ENCODE peak calls at places on chromosome 3, in seven cellular contexts. One of them, this sample, is unnamed.

GRCh38 chr3:58474967-58475578 is 16.8 kb upstream of the KCTD6 start:
- DNase-seq in fibroblast of lung: no peak
- DNase-seq in CD4-positive, CD25-positive, alpha-beta regulatory T cell: no peak
- DNase-seq in pancreas: no peak
- DNase-seq in cardiac muscle cell: no peak
- DNase-seq in SJSA1: no peak
- DNase-seq in H9: no peak
- DNase-seq in this sample: no peak

GRCh38 chr3:194592798-194593752 is 40.1 kb downstream of the TMEM44 start:
- DNase-seq in pancreas: no peak
- DNase-seq in CD4-positive, CD25-positive, alpha-beta regulatory T cell: no peak
- DNase-seq in cardiac muscle cell: peak; percentile 99
- DNase-seq in SJSA1: peak; percentile 79
- DNase-seq in fibroblast of lung: peak; percentile 100
- DNase-seq in H9: no peak
- DNase-seq in this sample: no peak

GRCh38 chr3:70736009-70736408 is 423.6 kb upstream of the MDFIC2 start:
- DNase-seq in H9: no peak
- DNase-seq in fibroblast of lung: peak; percentile 72
- DNase-seq in SJSA1: no peak
- DNase-seq in CD4-positive, CD25-positive, alpha-beta regulatory T cell: no peak
- DNase-seq in pancreas: no peak
- DNase-seq in cardiac muscle cell: no peak
- DNase-seq in this sample: no peak

GRCh38 chr3:16048435-16049318 is 125.8 kb upstream of the GALNT15 start:
- DNase-seq in pancreas: no peak
- DNase-seq in SJSA1: peak; percentile 70
- DNase-seq in cardiac muscle cell: peak; percentile 85
- DNase-seq in H9: peak; percentile 47
- DNase-seq in CD4-positive, CD25-positive, alpha-beta regulatory T cell: peak; percentile 15
- DNase-seq in fibroblast of lung: peak; percentile 65
- DNase-seq in this sample: peak; percentile 62

GRCh38 chr3:64008952-64009351 is 14.3 kb downstream of the PSMD6 start:
- DNase-seq in SJSA1: no peak
- DNase-seq in pancreas: no peak
- DNase-seq in H9: no peak
- DNase-seq in CD4-positive, CD25-positive, alpha-beta regulatory T cell: no peak
- DNase-seq in cardiac muscle cell: peak; percentile 41
- DNase-seq in fibroblast of lung: peak; percentile 40
- DNase-seq in this sample: no peak

GRCh38 chr3:61819861-61820260 is 258.5 kb downstream of the PTPRG start:
- DNase-seq in CD4-positive, CD25-positive, alpha-beta regulatory T cell: no peak
- DNase-seq in H9: no peak
- DNase-seq in pancreas: no peak
- DNase-seq in fibroblast of lung: peak; percentile 9
- DNase-seq in SJSA1: no peak
- DNase-seq in cardiac muscle cell: no peak
- DNase-seq in this sample: no peak

GRCh38 chr3:62718515-62719320 is 156.5 kb downstream of the CADPS start:
- DNase-seq in SJSA1: peak; percentile 1
- DNase-seq in fibroblast of lung: peak; percentile 75
- DNase-seq in cardiac muscle cell: no peak
- DNase-seq in pancreas: no peak
- DNase-seq in CD4-positive, CD25-positive, alpha-beta regulatory T cell: no peak
- DNase-seq in H9: no peak
- DNase-seq in this sample: peak; percentile 55

GRCh38 chr3:177516130-177517011 is 319.1 kb upstream of the TBL1XR1 start:
- DNase-seq in fibroblast of lung: peak; percentile 99
- DNase-seq in H9: no peak
- DNase-seq in SJSA1: peak; percentile 25
- DNase-seq in pancreas: no peak
- DNase-seq in cardiac muscle cell: peak; percentile 99
- DNase-seq in CD4-positive, CD25-positive, alpha-beta regulatory T cell: no peak
- DNase-seq in this sample: no peak

GRCh38 chr3:130907500-130907899 is 13.6 kb downstream of the ATP2C1 start:
- DNase-seq in pancreas: no peak
- DNase-seq in cardiac muscle cell: no peak
- DNase-seq in SJSA1: no peak
- DNase-seq in fibroblast of lung: no peak
- DNase-seq in H9: no peak
- DNase-seq in CD4-positive, CD25-positive, alpha-beta regulatory T cell: no peak
- DNase-seq in this sample: no peak
- H3K27ac ChIP-seq in pancreas: no peak overlapping the region
- H3K27ac ChIP-seq in cardiac muscle cell: no peak overlapping the region
- H3K27ac ChIP-seq in SJSA1: no peak overlapping the region
- H3K27ac ChIP-seq in fibroblast of lung: no peak overlapping the region
- H3K27ac ChIP-seq in H9: no peak overlapping the region
- H3K27ac ChIP-seq in CD4-positive, CD25-positive, alpha-beta regulatory T cell: peak overlapping the region; percentile 64
- H3K27ac ChIP-seq in this sample: no peak overlapping the region

DNA sequence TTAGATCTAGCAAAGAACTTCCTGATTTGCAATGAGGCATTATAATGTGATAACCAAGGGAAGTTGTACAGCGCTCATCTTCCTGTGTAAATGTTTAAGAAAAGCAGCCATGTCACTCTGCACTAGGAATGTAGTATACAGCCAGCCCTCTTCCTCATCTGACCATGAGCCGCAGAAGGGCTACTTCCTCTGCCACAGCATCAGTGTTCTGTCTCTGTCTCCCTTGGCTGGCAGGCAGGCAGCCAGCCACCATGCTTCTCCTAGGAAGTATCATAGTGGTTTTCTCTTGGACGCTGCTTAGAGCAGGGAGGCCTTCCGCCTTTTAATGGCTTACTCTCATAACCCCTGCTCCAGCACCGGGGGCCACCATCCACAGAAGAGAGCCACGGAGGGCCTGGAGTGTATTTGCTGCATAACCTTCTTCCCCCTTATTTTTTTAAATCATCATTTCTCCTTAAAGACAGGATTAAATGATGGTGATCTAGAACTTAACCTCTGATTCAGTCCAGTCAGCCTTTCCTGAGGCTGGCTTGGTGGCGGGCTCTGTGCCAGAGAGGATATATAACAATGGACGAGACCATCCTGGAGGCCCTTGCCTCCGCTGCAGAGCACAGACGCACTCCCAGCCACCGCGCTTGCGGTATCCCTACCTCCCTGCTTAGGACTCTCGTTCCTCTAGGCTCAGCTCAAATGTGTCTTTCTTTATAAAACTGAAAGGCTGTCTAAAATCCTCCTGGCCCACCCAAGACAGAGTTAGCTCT is 57.3 kb upstream of the PLXNA1 start:
- DNase-seq in pancreas: no peak
- DNase-seq in SJSA1: peak; percentile 42
- DNase-seq in H9: no peak
- DNase-seq in fibroblast of lung: peak; percentile 53
- DNase-seq in CD4-positive, CD25-positive, alpha-beta regulatory T cell: no peak
- DNase-seq in cardiac muscle cell: peak; percentile 49
- DNase-seq in this sample: no peak
- H3K27ac ChIP-seq in pancreas: no peak overlapping the region
- H3K27ac ChIP-seq in SJSA1: peak overlapping the region; percentile 14
- H3K27ac ChIP-seq in H9: no peak overlapping the region
- H3K27ac ChIP-seq in fibroblast of lung: no peak overlapping the region
- H3K27ac ChIP-seq in CD4-positive, CD25-positive, alpha-beta regulatory T cell: no peak overlapping the region
- H3K27ac ChIP-seq in cardiac muscle cell: no peak overlapping the region
- H3K27ac ChIP-seq in this sample: no peak overlapping the region

GRCh38 chr3:42119558-42120355 is 28.6 kb downstream of the TRAK1 start:
- DNase-seq in CD4-positive, CD25-positive, alpha-beta regulatory T cell: no peak
- DNase-seq in SJSA1: no peak
- DNase-seq in H9: no peak
- DNase-seq in pancreas: no peak
- DNase-seq in fibroblast of lung: peak; percentile 48
- DNase-seq in cardiac muscle cell: peak; percentile 8
- DNase-seq in this sample: no peak
- H3K27ac ChIP-seq in CD4-positive, CD25-positive, alpha-beta regulatory T cell: no peak overlapping the region
- H3K27ac ChIP-seq in SJSA1: no peak overlapping the region
- H3K27ac ChIP-seq in H9: no peak overlapping the region
- H3K27ac ChIP-seq in pancreas: peak overlapping the region; percentile 28
- H3K27ac ChIP-seq in fibroblast of lung: no peak overlapping the region
- H3K27ac ChIP-seq in cardiac muscle cell: no peak overlapping the region
- H3K27ac ChIP-seq in this sample: no peak overlapping the region

DNA sequence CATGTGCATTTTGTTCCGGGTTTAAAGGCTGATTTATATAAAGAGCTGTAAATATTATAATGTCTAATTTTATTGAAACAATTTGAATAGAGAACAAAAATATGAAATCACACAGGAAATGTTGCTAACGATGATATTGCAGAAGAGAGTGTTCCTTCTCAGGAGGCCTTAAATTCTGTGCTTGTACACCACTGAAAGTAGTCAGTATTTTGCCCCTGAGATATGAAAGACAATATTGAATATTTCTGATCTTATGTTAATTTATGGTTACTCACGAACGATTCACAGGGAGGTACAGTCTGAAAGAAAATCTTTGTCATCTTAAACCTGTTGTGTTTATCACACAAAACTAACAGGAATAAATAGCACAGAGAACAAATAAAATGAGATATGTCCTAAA is 213.2 kb upstream of the PLSCR5 start:
- DNase-seq in fibroblast of lung: no peak
- DNase-seq in cardiac muscle cell: no peak
- DNase-seq in pancreas: no peak
- DNase-seq in H9: no peak
- DNase-seq in SJSA1: no peak
- DNase-seq in CD4-positive, CD25-positive, alpha-beta regulatory T cell: no peak
- DNase-seq in this sample: no peak
- H3K27ac ChIP-seq in fibroblast of lung: no peak overlapping the region
- H3K27ac ChIP-seq in cardiac muscle cell: no peak overlapping the region
- H3K27ac ChIP-seq in pancreas: no peak overlapping the region
- H3K27ac ChIP-seq in H9: no peak overlapping the region
- H3K27ac ChIP-seq in SJSA1: no peak overlapping the region
- H3K27ac ChIP-seq in CD4-positive, CD25-positive, alpha-beta regulatory T cell: no peak overlapping the region
- H3K27ac ChIP-seq in this sample: no peak overlapping the region

GRCh38 chr3:183253364-183253960 is 409 bp downstream of the B3GNT5 start:
- DNase-seq in H9: no peak
- DNase-seq in cardiac muscle cell: peak; percentile 86
- DNase-seq in fibroblast of lung: peak; percentile 60
- DNase-seq in SJSA1: peak; percentile 50
- DNase-seq in pancreas: peak; percentile 67
- DNase-seq in CD4-positive, CD25-positive, alpha-beta regulatory T cell: no peak
- DNase-seq in this sample: peak; percentile 78
- H3K27ac ChIP-seq in H9: no peak overlapping the region
- H3K27ac ChIP-seq in cardiac muscle cell: no peak overlapping the region
- H3K27ac ChIP-seq in fibroblast of lung: no peak overlapping the region
- H3K27ac ChIP-seq in SJSA1: no peak overlapping the region
- H3K27ac ChIP-seq in pancreas: peak overlapping the region; percentile 95
- H3K27ac ChIP-seq in CD4-positive, CD25-positive, alpha-beta regulatory T cell: no peak overlapping the region
- H3K27ac ChIP-seq in this sample: peak overlapping the region; percentile 79